ENCODE peak calls at places on chromosomes 13 and 19, in seven cellular contexts. G is fibroblast of lung, M is AG04450, Z is mucosa of descending colon, N is choroid plexus epithelial cell, W is omental fat pad, V is brain microvascular endothelial cell. B is an unnamed sample.
A peak's percentile ranks its signal among the peaks of the same experiment; 100 is the strongest.

GRCh38 chr13:66795636-66796035 is 434.5 kb downstream of the PCDH9 start:
- DNase-seq in W (no peak), V (no peak), M (no peak), Z (no peak), G (no peak), N (no peak), B (no peak)

GRCh38 chr19:2408247-2408646 is 19.1 kb downstream of the TIMM13 start:
- DNase-seq in V (no peak), W (no peak), N (no peak), M (no peak), G (no peak), Z (no peak), B (no peak)

GRCh38 chr13:40508112-40508511 is 158.3 kb downstream of the FOXO1 start:
- DNase-seq in V (peak; percentile 87), N (peak; percentile 79), G (peak; percentile 35), W (no peak), Z (no peak), M (no peak), B (peak; percentile 25)

GRCh38 chr19:33519416-33519815 is 2.2 kb downstream of the PEPD start:
- DNase-seq in G (no peak), W (no peak), N (no peak), V (no peak), Z (no peak), M (no peak), B (no peak)

GRCh38 chr19:33400856-33401682 is 27.6 kb downstream of the CEBPG start:
- DNase-seq in V (no peak), M (no peak), G (no peak), Z (no peak), N (no peak), W (no peak), B (no peak)

GRCh38 chr19:3210347-3211017 is 14.0 kb upstream of the CELF5 start:
- DNase-seq in G (peak; percentile 9), W (no peak), M (no peak), Z (peak; percentile 76), V (peak; percentile 22), N (peak; percentile 41), B (peak; percentile 17)

GRCh38 chr13:76620036-76620435 is 266.2 kb downstream of the KCTD12 start:
- DNase-seq in M (no peak), N (peak; percentile 82), V (peak; percentile 47), W (no peak), Z (no peak), G (no peak), B (no peak)

GRCh38 chr13:107210216-107211010 is 642.5 kb upstream of the ARGLU1 start:
- DNase-seq in N (peak; percentile 62), G (peak; percentile 20), Z (peak; percentile 5), M (no peak), W (no peak), V (peak; percentile 35), B (no peak)

GRCh38 chr13:93511011-93511410 is 284.4 kb downstream of the GPC6 start:
- DNase-seq in Z (no peak), N (no peak), W (no peak), M (no peak), V (no peak), G (no peak), B (no peak)

GRCh38 chr19:49920624-49921363 is 8.2 kb upstream of the ATF5 start:
- DNase-seq in N (no peak), Z (no peak), W (no peak), M (no peak), G (no peak), V (no peak), B (no peak)

GRCh38 chr19:33705090-33705847 is 83.5 kb downstream of the CHST8 start:
- DNase-seq in V (no peak), N (no peak), Z (no peak), W (no peak), M (no peak), G (no peak), B (no peak)

GRCh38 chr13:71712988-71713653 is 153.9 kb downstream of the DACH1 start:
- DNase-seq in Z (peak; percentile 17), V (peak; percentile 58), N (peak; percentile 68), G (peak; percentile 29), M (no peak), W (no peak), B (no peak)

GRCh38 chr13:101455863-101456262 is 3.4 kb downstream of the ITGBL1 start:
- DNase-seq in G (peak; percentile 91), Z (no peak), W (no peak), M (peak; percentile 79), N (peak; percentile 97), V (peak; percentile 85), B (peak; percentile 94)

GRCh38 chr13:38350114-38350617 is 515 bp downstream of the UFM1 start:
- DNase-seq in Z (peak; percentile 78), N (peak; percentile 65), M (no peak), G (peak; percentile 65), W (peak; percentile 69), V (peak; percentile 50), B (peak; percentile 20)

GRCh38 chr13:28357247-28357825 is 137.6 kb downstream of the FLT1 start:
- DNase-seq in V (no peak), W (no peak), Z (no peak), N (no peak), G (no peak), M (no peak), B (no peak)

GRCh38 chr13:73535341-73535740 is 476.5 kb downstream of the KLF5 start:
- DNase-seq in V (no peak), Z (no peak), G (no peak), W (no peak), M (no peak), N (no peak), B (no peak)

GRCh38 chr19:46317339-46317738 is 20.5 kb downstream of the HIF3A start:
- DNase-seq in M (no peak), N (no peak), V (no peak), Z (no peak), W (no peak), G (no peak), B (no peak)

GRCh38 chr13:67395577-67395976 is 165.4 kb upstream of the PCDH9 start:
- DNase-seq in W (no peak), Z (no peak), N (no peak), G (no peak), M (no peak), V (no peak), B (no peak)

GRCh38 chr13:110475550-110476219 is 85.8 kb downstream of the RAB20 start:
- DNase-seq in V (no peak), M (no peak), Z (no peak), N (no peak), G (no peak), W (no peak), B (no peak)

GRCh38 chr19:43318203-43318602 is 35.3 kb upstream of the CD177 start:
- DNase-seq in W (no peak), Z (no peak), M (no peak), G (no peak), N (no peak), V (no peak), B (no peak)

GRCh38 chr19:29502581-29502850 is 23.3 kb upstream of the VSTM2B start:
- DNase-seq in Z (no peak), W (no peak), N (no peak), M (no peak), V (no peak), G (no peak), B (no peak)

GRCh38 chr13:113002206-113002821 is 33.3 kb downstream of the MCF2L start:
- DNase-seq in W (no peak), G (no peak), M (no peak), Z (peak; percentile 53), V (no peak), N (no peak), B (no peak)

DNA sequence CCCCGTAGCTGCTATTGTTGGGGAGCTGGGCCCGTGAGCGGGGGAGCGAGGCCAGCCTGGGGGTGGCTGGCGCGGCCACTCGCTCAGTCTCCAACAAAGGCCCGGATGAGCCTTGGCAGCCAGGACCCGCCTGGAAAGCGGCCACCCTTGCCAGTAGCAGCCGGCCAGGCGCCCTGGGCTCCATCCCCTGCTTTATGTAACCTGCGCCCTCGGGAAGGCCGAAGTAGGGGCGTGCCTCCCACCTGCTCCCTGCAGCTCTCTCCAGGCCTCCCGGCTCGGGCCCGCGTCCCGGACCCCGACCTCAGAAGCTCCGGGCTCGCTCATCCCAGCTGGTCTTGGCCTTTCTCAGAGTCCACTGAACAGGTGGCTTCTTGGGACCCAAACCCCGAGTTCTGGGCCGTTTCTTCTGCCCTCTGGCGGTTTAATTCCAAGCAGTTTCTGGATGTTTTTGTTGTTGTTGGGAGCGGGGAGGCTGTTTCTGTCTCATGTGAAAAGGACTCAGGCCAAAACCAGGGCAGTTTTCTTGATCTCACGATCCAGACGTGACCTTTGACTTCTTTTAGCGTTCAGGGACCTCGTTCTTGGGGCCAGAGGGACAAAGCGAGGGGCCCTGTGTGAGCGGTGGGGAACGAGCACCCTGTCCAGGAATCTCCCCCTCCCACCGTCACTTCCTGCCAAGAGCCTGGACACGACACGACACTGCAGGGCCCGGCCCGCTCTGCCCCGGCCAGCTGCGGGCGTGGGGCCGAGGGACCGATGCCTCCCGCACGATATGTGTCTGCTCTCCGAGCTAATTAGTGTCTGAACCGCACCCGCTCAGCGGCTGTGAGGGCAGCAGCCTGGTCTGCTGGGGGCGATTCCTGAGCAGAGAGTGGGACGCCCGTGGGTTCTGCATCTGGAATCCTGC is 1.3 kb downstream of the CDC34 start:
- DNase-seq in M (no peak), W (no peak), V (peak; percentile 54), N (peak; percentile 74), Z (peak; percentile 67), G (peak; percentile 76), B (peak; percentile 66)
- TF ChIP-seq CTCF in M (peak; percentile 68), W (peak; percentile 4), V (peak; percentile 76), N (peak; percentile 74), Z (peak; percentile 10), G (peak; percentile 49), B (peak; percentile 77)

DNA sequence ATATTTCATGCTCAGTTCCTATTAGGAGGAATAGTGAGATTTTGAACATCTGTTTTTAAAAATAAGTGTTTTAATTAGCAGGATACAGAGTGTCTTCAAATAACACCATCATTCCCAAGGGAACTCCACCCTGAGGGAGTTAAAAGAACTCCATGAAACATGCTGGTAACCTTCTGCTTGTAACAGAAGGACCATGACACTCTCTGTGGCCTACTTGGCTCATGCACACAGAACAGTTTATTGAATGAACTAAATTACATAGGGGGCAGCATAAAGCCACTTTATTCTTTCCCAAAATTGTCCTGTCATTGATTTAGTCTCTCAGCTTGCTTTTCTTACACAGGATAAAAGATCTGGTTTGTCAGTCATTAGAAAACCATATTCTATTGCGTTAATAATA is 809.5 kb upstream of the SLITRK6 start:
- DNase-seq in N (no peak), V (no peak), W (no peak), M (no peak), G (no peak), Z (no peak), B (no peak)
- TF ChIP-seq CTCF in N (no peak), V (no peak), W (no peak), M (no peak), G (no peak), Z (no peak), B (no peak)

GRCh38 chr19:4723465-4724251 is at the start of gene DPP9:
- DNase-seq in W (peak; percentile 98), V (peak; percentile 96), Z (peak; percentile 98), N (peak; percentile 99), M (peak; percentile 96), G (peak; percentile 99), B (peak; percentile 95)
- TF ChIP-seq CTCF in W (no peak), V (peak; percentile 41), Z (no peak), N (peak; percentile 37), M (peak; percentile 31), G (no peak), B (peak; percentile 69)

GRCh38 chr19:45103625-45104319 is 10.8 kb downstream of the PPP1R37 start:
- DNase-seq in G (no peak), M (no peak), V (no peak), W (no peak), Z (no peak), N (no peak), B (no peak)
- TF ChIP-seq CTCF in G (no peak), M (peak; percentile 26), V (peak; percentile 30), W (no peak), Z (no peak), N (peak; percentile 29), B (no peak)

B was measured in HFFc6.